ENCODE peak calls at places on chromosomes 5 and 9, in eight cellular contexts. One of them, this sample, is unnamed.

GRCh38 chr5:146221234-146221633 is 17.8 kb downstream of the RBM27 start:
- DNase-seq in amniotic stem cell: no peak
- DNase-seq in A172: no peak
- DNase-seq in astrocyte of the spinal cord: no peak
- DNase-seq in stimulated activated CD8-positive, alpha-beta memory T cell treated with anti-CD3 and anti-CD28 coated beads, Interleukin-4, amount 100 ng/mL, for 4 hours: no peak
- DNase-seq in left cardiac atrium: no peak
- DNase-seq in thyroid gland: no peak
- DNase-seq in left ventricle myocardium superior: no peak
- DNase-seq in this sample: no peak

GRCh38 chr5:101534486-101535110 is 631.5 kb upstream of the ST8SIA4 start:
- DNase-seq in amniotic stem cell: no peak
- DNase-seq in A172: no peak
- DNase-seq in astrocyte of the spinal cord: no peak
- DNase-seq in stimulated activated CD8-positive, alpha-beta memory T cell treated with anti-CD3 and anti-CD28 coated beads, Interleukin-4, amount 100 ng/mL, for 4 hours: no peak
- DNase-seq in left cardiac atrium: no peak
- DNase-seq in thyroid gland: no peak
- DNase-seq in left ventricle myocardium superior: no peak
- DNase-seq in this sample: peak; percentile 4

GRCh38 chr9:69502671-69503301 is 169.4 kb downstream of the APBA1 start:
- DNase-seq in amniotic stem cell: no peak
- DNase-seq in A172: peak; percentile 3
- DNase-seq in astrocyte of the spinal cord: peak; percentile 56
- DNase-seq in stimulated activated CD8-positive, alpha-beta memory T cell treated with anti-CD3 and anti-CD28 coated beads, Interleukin-4, amount 100 ng/mL, for 4 hours: no peak
- DNase-seq in left cardiac atrium: no peak
- DNase-seq in thyroid gland: no peak
- DNase-seq in left ventricle myocardium superior: no peak
- DNase-seq in this sample: no peak

GRCh38 chr9:89564257-89564878 is 40.4 kb upstream of the GADD45G start:
- DNase-seq in amniotic stem cell: no peak
- DNase-seq in A172: peak; percentile 18
- DNase-seq in astrocyte of the spinal cord: no peak
- DNase-seq in stimulated activated CD8-positive, alpha-beta memory T cell treated with anti-CD3 and anti-CD28 coated beads, Interleukin-4, amount 100 ng/mL, for 4 hours: no peak
- DNase-seq in left cardiac atrium: no peak
- DNase-seq in thyroid gland: no peak
- DNase-seq in left ventricle myocardium superior: no peak
- DNase-seq in this sample: no peak

GRCh38 chr5:174412374-174412773 is 312.0 kb upstream of the MSX2 start:
- DNase-seq in amniotic stem cell: no peak
- DNase-seq in A172: peak; percentile 93
- DNase-seq in astrocyte of the spinal cord: no peak
- DNase-seq in stimulated activated CD8-positive, alpha-beta memory T cell treated with anti-CD3 and anti-CD28 coated beads, Interleukin-4, amount 100 ng/mL, for 4 hours: no peak
- DNase-seq in left cardiac atrium: no peak
- DNase-seq in thyroid gland: no peak
- DNase-seq in left ventricle myocardium superior: no peak
- DNase-seq in this sample: no peak

GRCh38 chr9:8660383-8660782 is 860.8 kb upstream of the DMAC1 start:
- DNase-seq in amniotic stem cell: no peak
- DNase-seq in A172: no peak
- DNase-seq in astrocyte of the spinal cord: peak; percentile 83
- DNase-seq in stimulated activated CD8-positive, alpha-beta memory T cell treated with anti-CD3 and anti-CD28 coated beads, Interleukin-4, amount 100 ng/mL, for 4 hours: no peak
- DNase-seq in left cardiac atrium: peak; percentile 45
- DNase-seq in thyroid gland: peak; percentile 52
- DNase-seq in left ventricle myocardium superior: peak; percentile 74
- DNase-seq in this sample: no peak

GRCh38 chr9:14281136-14281795 is 32.7 kb downstream of the NFIB start:
- DNase-seq in amniotic stem cell: no peak
- DNase-seq in A172: no peak
- DNase-seq in astrocyte of the spinal cord: peak; percentile 55
- DNase-seq in stimulated activated CD8-positive, alpha-beta memory T cell treated with anti-CD3 and anti-CD28 coated beads, Interleukin-4, amount 100 ng/mL, for 4 hours: no peak
- DNase-seq in left cardiac atrium: no peak
- DNase-seq in thyroid gland: no peak
- DNase-seq in left ventricle myocardium superior: no peak
- DNase-seq in this sample: no peak

GRCh38 chr9:137383453-137384115 is 39.4 kb downstream of the EXD3 start:
- DNase-seq in amniotic stem cell: no peak
- DNase-seq in A172: no peak
- DNase-seq in astrocyte of the spinal cord: no peak
- DNase-seq in stimulated activated CD8-positive, alpha-beta memory T cell treated with anti-CD3 and anti-CD28 coated beads, Interleukin-4, amount 100 ng/mL, for 4 hours: no peak
- DNase-seq in left cardiac atrium: peak; percentile 16
- DNase-seq in thyroid gland: no peak
- DNase-seq in left ventricle myocardium superior: peak; percentile 22
- DNase-seq in this sample: no peak

GRCh38 chr9:14151451-14151850 is 162.5 kb downstream of the NFIB start:
- DNase-seq in amniotic stem cell: no peak
- DNase-seq in A172: no peak
- DNase-seq in astrocyte of the spinal cord: no peak
- DNase-seq in stimulated activated CD8-positive, alpha-beta memory T cell treated with anti-CD3 and anti-CD28 coated beads, Interleukin-4, amount 100 ng/mL, for 4 hours: no peak
- DNase-seq in left cardiac atrium: no peak
- DNase-seq in thyroid gland: no peak
- DNase-seq in left ventricle myocardium superior: no peak
- DNase-seq in this sample: no peak

GRCh38 chr5:56328753-56329560 is 95.8 kb upstream of the ANKRD55 start:
- DNase-seq in amniotic stem cell: peak; percentile 29
- DNase-seq in A172: peak; percentile 86
- DNase-seq in astrocyte of the spinal cord: peak; percentile 55
- DNase-seq in stimulated activated CD8-positive, alpha-beta memory T cell treated with anti-CD3 and anti-CD28 coated beads, Interleukin-4, amount 100 ng/mL, for 4 hours: no peak
- DNase-seq in left cardiac atrium: no peak
- DNase-seq in thyroid gland: no peak
- DNase-seq in left ventricle myocardium superior: no peak
- DNase-seq in this sample: no peak

GRCh38 chr9:113748135-113748534 is 128.0 kb upstream of the ZNF618 start:
- DNase-seq in amniotic stem cell: no peak
- DNase-seq in A172: no peak
- DNase-seq in astrocyte of the spinal cord: no peak
- DNase-seq in stimulated activated CD8-positive, alpha-beta memory T cell treated with anti-CD3 and anti-CD28 coated beads, Interleukin-4, amount 100 ng/mL, for 4 hours: no peak
- DNase-seq in left cardiac atrium: no peak
- DNase-seq in thyroid gland: no peak
- DNase-seq in left ventricle myocardium superior: no peak
- DNase-seq in this sample: no peak

GRCh38 chr9:70639853-70640814 is 225.7 kb upstream of the KLF9 start:
- DNase-seq in amniotic stem cell: peak; percentile 39
- DNase-seq in A172: peak; percentile 55
- DNase-seq in astrocyte of the spinal cord: peak; percentile 67
- DNase-seq in stimulated activated CD8-positive, alpha-beta memory T cell treated with anti-CD3 and anti-CD28 coated beads, Interleukin-4, amount 100 ng/mL, for 4 hours: no peak
- DNase-seq in left cardiac atrium: no peak
- DNase-seq in thyroid gland: no peak
- DNase-seq in left ventricle myocardium superior: no peak
- DNase-seq in this sample: peak; percentile 18

GRCh38 chr9:129823163-129823933 is 588 bp downstream of the TOR1A start:
- DNase-seq in amniotic stem cell: no peak
- DNase-seq in A172: peak; percentile 10
- DNase-seq in astrocyte of the spinal cord: peak; percentile 18
- DNase-seq in stimulated activated CD8-positive, alpha-beta memory T cell treated with anti-CD3 and anti-CD28 coated beads, Interleukin-4, amount 100 ng/mL, for 4 hours: no peak
- DNase-seq in left cardiac atrium: no peak
- DNase-seq in thyroid gland: peak; percentile 25
- DNase-seq in left ventricle myocardium superior: no peak
- DNase-seq in this sample: no peak

GRCh38 chr5:155871623-155872022 is 455.3 kb upstream of the SGCD start:
- DNase-seq in amniotic stem cell: no peak
- DNase-seq in A172: no peak
- DNase-seq in astrocyte of the spinal cord: no peak
- DNase-seq in stimulated activated CD8-positive, alpha-beta memory T cell treated with anti-CD3 and anti-CD28 coated beads, Interleukin-4, amount 100 ng/mL, for 4 hours: no peak
- DNase-seq in left cardiac atrium: no peak
- DNase-seq in thyroid gland: no peak
- DNase-seq in left ventricle myocardium superior: no peak
- DNase-seq in this sample: no peak

GRCh38 chr5:151293624-151294023 is 9.9 kb downstream of the SLC36A3 start:
- DNase-seq in amniotic stem cell: no peak
- DNase-seq in A172: no peak
- DNase-seq in astrocyte of the spinal cord: no peak
- DNase-seq in stimulated activated CD8-positive, alpha-beta memory T cell treated with anti-CD3 and anti-CD28 coated beads, Interleukin-4, amount 100 ng/mL, for 4 hours: no peak
- DNase-seq in left cardiac atrium: no peak
- DNase-seq in thyroid gland: no peak
- DNase-seq in left ventricle myocardium superior: no peak
- DNase-seq in this sample: no peak

GRCh38 chr5:158450761-158451160 is 591.8 kb upstream of the CLINT1 start:
- DNase-seq in amniotic stem cell: no peak
- DNase-seq in A172: no peak
- DNase-seq in astrocyte of the spinal cord: peak; percentile 66
- DNase-seq in stimulated activated CD8-positive, alpha-beta memory T cell treated with anti-CD3 and anti-CD28 coated beads, Interleukin-4, amount 100 ng/mL, for 4 hours: no peak
- DNase-seq in left cardiac atrium: no peak
- DNase-seq in thyroid gland: no peak
- DNase-seq in left ventricle myocardium superior: no peak
- DNase-seq in this sample: no peak

GRCh38 chr5:14518638-14519037 is 63.0 kb upstream of the OTULINL start:
- DNase-seq in amniotic stem cell: no peak
- DNase-seq in A172: no peak
- DNase-seq in astrocyte of the spinal cord: no peak
- DNase-seq in stimulated activated CD8-positive, alpha-beta memory T cell treated with anti-CD3 and anti-CD28 coated beads, Interleukin-4, amount 100 ng/mL, for 4 hours: no peak
- DNase-seq in left cardiac atrium: no peak
- DNase-seq in thyroid gland: no peak
- DNase-seq in left ventricle myocardium superior: no peak
- DNase-seq in this sample: no peak

GRCh38 chr5:136212252-136212721 is 19.3 kb upstream of the SMIM32 start:
- DNase-seq in amniotic stem cell: no peak
- DNase-seq in A172: peak; percentile 67
- DNase-seq in astrocyte of the spinal cord: no peak
- DNase-seq in stimulated activated CD8-positive, alpha-beta memory T cell treated with anti-CD3 and anti-CD28 coated beads, Interleukin-4, amount 100 ng/mL, for 4 hours: no peak
- DNase-seq in left cardiac atrium: peak; percentile 62
- DNase-seq in thyroid gland: peak; percentile 57
- DNase-seq in left ventricle myocardium superior: peak; percentile 73
- DNase-seq in this sample: no peak

GRCh38 chr5:53239301-53239990 is 129.9 kb upstream of the MOCS2 start:
- DNase-seq in amniotic stem cell: no peak
- DNase-seq in A172: no peak
- DNase-seq in astrocyte of the spinal cord: peak; percentile 41
- DNase-seq in stimulated activated CD8-positive, alpha-beta memory T cell treated with anti-CD3 and anti-CD28 coated beads, Interleukin-4, amount 100 ng/mL, for 4 hours: no peak
- DNase-seq in left cardiac atrium: no peak
- DNase-seq in thyroid gland: no peak
- DNase-seq in left ventricle myocardium superior: no peak
- DNase-seq in this sample: no peak

GRCh38 chr5:169933127-169933526 is 47.2 kb downstream of the INSYN2B start:
- DNase-seq in amniotic stem cell: no peak
- DNase-seq in A172: no peak
- DNase-seq in astrocyte of the spinal cord: no peak
- DNase-seq in stimulated activated CD8-positive, alpha-beta memory T cell treated with anti-CD3 and anti-CD28 coated beads, Interleukin-4, amount 100 ng/mL, for 4 hours: no peak
- DNase-seq in left cardiac atrium: no peak
- DNase-seq in thyroid gland: no peak
- DNase-seq in left ventricle myocardium superior: no peak
- DNase-seq in this sample: no peak

GRCh38 chr5:79560774-79561524 is 47.0 kb upstream of the HOMER1 start:
- DNase-seq in amniotic stem cell: peak; percentile 33
- DNase-seq in A172: peak; percentile 18
- DNase-seq in astrocyte of the spinal cord: peak; percentile 18
- DNase-seq in stimulated activated CD8-positive, alpha-beta memory T cell treated with anti-CD3 and anti-CD28 coated beads, Interleukin-4, amount 100 ng/mL, for 4 hours: no peak
- DNase-seq in left cardiac atrium: no peak
- DNase-seq in thyroid gland: no peak
- DNase-seq in left ventricle myocardium superior: no peak
- DNase-seq in this sample: no peak

GRCh38 chr9:93655621-93656425 is 79.4 kb downstream of the PHF2 start:
- DNase-seq in amniotic stem cell: no peak
- DNase-seq in A172: no peak
- DNase-seq in astrocyte of the spinal cord: no peak
- DNase-seq in stimulated activated CD8-positive, alpha-beta memory T cell treated with anti-CD3 and anti-CD28 coated beads, Interleukin-4, amount 100 ng/mL, for 4 hours: no peak
- DNase-seq in left cardiac atrium: no peak
- DNase-seq in thyroid gland: peak; percentile 1
- DNase-seq in left ventricle myocardium superior: peak; percentile 19
- DNase-seq in this sample: no peak

GRCh38 chr9:3597792-3598191 is 72.0 kb upstream of the RFX3 start:
- DNase-seq in amniotic stem cell: no peak
- DNase-seq in A172: no peak
- DNase-seq in astrocyte of the spinal cord: no peak
- DNase-seq in stimulated activated CD8-positive, alpha-beta memory T cell treated with anti-CD3 and anti-CD28 coated beads, Interleukin-4, amount 100 ng/mL, for 4 hours: no peak
- DNase-seq in left cardiac atrium: no peak
- DNase-seq in thyroid gland: no peak
- DNase-seq in left ventricle myocardium superior: no peak
- DNase-seq in this sample: no peak

GRCh38 chr5:142109356-142110045 is 922 bp downstream of the NDFIP1 start:
- DNase-seq in amniotic stem cell: no peak
- DNase-seq in A172: peak; percentile 16
- DNase-seq in astrocyte of the spinal cord: no peak
- DNase-seq in stimulated activated CD8-positive, alpha-beta memory T cell treated with anti-CD3 and anti-CD28 coated beads, Interleukin-4, amount 100 ng/mL, for 4 hours: no peak
- DNase-seq in left cardiac atrium: no peak
- DNase-seq in thyroid gland: no peak
- DNase-seq in left ventricle myocardium superior: no peak
- DNase-seq in this sample: no peak

GRCh38 chr9:137117269-137117731 is 2.8 kb upstream of the DPP7 start:
- DNase-seq in amniotic stem cell: no peak
- DNase-seq in A172: no peak
- DNase-seq in astrocyte of the spinal cord: no peak
- DNase-seq in stimulated activated CD8-positive, alpha-beta memory T cell treated with anti-CD3 and anti-CD28 coated beads, Interleukin-4, amount 100 ng/mL, for 4 hours: no peak
- DNase-seq in left cardiac atrium: no peak
- DNase-seq in thyroid gland: no peak
- DNase-seq in left ventricle myocardium superior: no peak
- DNase-seq in this sample: no peak

GRCh38 chr9:91185193-91185886 is 176.4 kb downstream of the AUH start:
- DNase-seq in amniotic stem cell: no peak
- DNase-seq in A172: no peak
- DNase-seq in astrocyte of the spinal cord: no peak
- DNase-seq in stimulated activated CD8-positive, alpha-beta memory T cell treated with anti-CD3 and anti-CD28 coated beads, Interleukin-4, amount 100 ng/mL, for 4 hours: no peak
- DNase-seq in left cardiac atrium: no peak
- DNase-seq in thyroid gland: no peak
- DNase-seq in left ventricle myocardium superior: no peak
- DNase-seq in this sample: no peak